ENCODE peak calls at places on chromosome 16, in six cellular contexts. D is prostate gland, M is natural killer cell, X is pancreas, W is GM23338, N is esophagus squamous epithelium. P is an unnamed sample.

GRCh38 chr16:10362077-10362863 is 23.6 kb upstream of the ATF7IP2 start:
- DNase-seq in W (no peak), X (no peak), M (no peak), N (no peak), D (no peak), P (no peak)

GRCh38 chr16:68335175-68335574 is 24.4 kb downstream of the PRMT7 start:
- DNase-seq in N (no peak), M (no peak), D (no peak), X (no peak), W (no peak), P (no peak)

GRCh38 chr16:87086156-87086555 is 231.0 kb downstream of the C16orf95 start:
- DNase-seq in N (no peak), W (no peak), X (no peak), M (no peak), D (no peak), P (no peak)

GRCh38 chr16:12754824-12755543 is 48.7 kb downstream of the CPPED1 start:
- DNase-seq in D (no peak), N (no peak), X (no peak), M (no peak), W (no peak), P (no peak)

GRCh38 chr16:48172682-48173081 is 16.9 kb upstream of the ABCC12 start:
- DNase-seq in X (no peak), D (no peak), W (no peak), N (no peak), M (no peak), P (no peak)

GRCh38 chr16:20851601-20852000 is 45.3 kb downstream of the REXO5 start:
- DNase-seq in D (peak; percentile 86), M (no peak), W (no peak), X (peak; percentile 53), N (no peak), P (no peak)

GRCh38 chr16:2520784-2521577 is 810 bp downstream of the AMDHD2 start:
- DNase-seq in W (peak; percentile 60), N (no peak), D (no peak), X (no peak), M (peak; percentile 60), P (peak; percentile 61)

GRCh38 chr16:7268182-7268581 is 64.5 kb upstream of the RBFOX1 start:
- DNase-seq in X (peak; percentile 15), M (no peak), W (peak; percentile 62), D (no peak), N (no peak), P (no peak)

GRCh38 chr16:6573577-6573976 is 759.1 kb upstream of the RBFOX1 start:
- DNase-seq in D (peak; percentile 44), M (no peak), X (no peak), W (peak; percentile 68), N (no peak), P (peak; percentile 72)

GRCh38 chr16:67517178-67517492 is 11.5 kb upstream of the RIPOR1 start:
- DNase-seq in X (no peak), M (no peak), W (no peak), D (no peak), N (no peak), P (no peak)

GRCh38 chr16:81493755-81494433 is 49.3 kb downstream of the CMIP start:
- DNase-seq in D (peak; percentile 82), W (no peak), X (peak; percentile 92), M (no peak), N (no peak), P (no peak)

GRCh38 chr16:86307518-86307903 is 202.8 kb upstream of the FOXF1 start:
- DNase-seq in D (no peak), X (no peak), M (no peak), N (no peak), W (no peak), P (no peak)

GRCh38 chr16:4882633-4883285 is 35.5 kb downstream of the UBN1 start:
- DNase-seq in D (peak; percentile 67), N (no peak), M (no peak), W (no peak), X (peak; percentile 54), P (no peak)

GRCh38 chr16:11207646-11208045 is 48.4 kb downstream of the SOCS1 start:
- DNase-seq in N (no peak), M (no peak), X (no peak), D (no peak), W (no peak), P (no peak)

DNA sequence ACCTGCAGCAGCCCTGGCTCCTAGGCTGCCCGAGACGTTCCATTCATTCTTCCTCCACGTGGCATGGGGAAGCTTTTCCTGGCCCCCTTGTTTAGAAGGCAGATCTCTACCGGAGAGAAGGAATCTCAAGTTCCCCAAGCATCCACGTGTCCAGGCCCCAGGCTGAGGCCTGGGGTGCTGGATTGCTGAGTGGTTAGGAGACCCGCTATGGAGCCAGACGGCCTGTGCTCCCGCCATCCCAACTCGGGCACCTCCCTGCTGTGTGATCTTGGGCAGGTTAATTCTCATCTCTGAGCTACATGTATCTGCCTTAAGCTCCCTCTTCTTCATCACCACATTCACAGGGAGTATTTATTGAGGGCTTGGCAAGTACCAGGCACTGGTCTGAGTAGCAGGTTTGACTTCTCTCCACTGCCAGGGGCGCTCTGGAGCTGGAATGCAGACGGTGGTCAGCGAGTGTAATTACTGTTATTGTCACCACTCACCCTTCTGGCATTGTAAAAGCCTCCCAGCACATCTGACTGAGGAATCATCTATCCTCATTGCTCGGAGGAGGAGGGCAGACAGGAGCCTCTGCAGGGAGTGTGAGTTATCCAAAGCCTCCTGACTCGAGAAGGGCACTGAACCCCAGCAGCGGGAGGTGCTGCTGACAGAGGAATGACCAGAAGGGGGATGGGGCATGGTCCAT is 1.1 kb upstream of the ADGRG1 start:
- DNase-seq in X (no peak), W (peak; percentile 71), D (no peak), N (no peak), M (no peak), P (peak; percentile 52)
- TF ChIP-seq CTCF in X (no peak), W (peak; percentile 44), D (no peak), N (no peak), M (no peak), P (no peak)

DNA sequence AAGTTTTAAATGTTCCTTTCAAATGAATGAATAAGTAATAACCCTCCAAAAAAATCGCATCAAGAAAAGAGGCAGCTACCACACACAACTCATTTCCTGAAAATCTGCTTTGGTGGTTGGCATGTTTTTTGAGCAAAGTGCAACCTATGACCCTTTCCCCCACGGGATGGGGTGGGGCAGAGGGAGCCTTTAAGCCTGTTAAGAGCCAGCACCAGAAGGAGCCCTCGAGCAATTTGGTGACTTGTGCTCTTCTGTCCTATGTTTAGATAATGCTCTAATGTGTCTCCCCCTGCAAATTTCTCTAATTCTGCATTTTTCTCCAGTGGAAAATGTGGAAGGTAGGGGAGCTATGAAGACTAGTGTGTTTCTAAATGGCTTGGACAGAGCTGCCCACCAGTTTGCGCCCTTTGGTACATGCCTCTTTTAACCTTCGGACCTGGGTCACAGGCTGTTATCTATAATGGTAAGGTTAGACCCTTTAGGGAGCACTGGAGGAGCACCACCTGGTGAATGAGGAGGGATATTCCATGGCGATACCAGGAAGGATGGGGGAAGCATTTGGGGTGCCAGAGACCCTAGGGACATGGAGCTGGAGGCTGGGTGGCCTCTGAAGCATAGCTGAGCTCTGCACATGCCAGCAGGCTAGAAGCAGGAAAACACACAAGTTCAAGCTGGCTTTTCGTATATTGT is 1.6 kb downstream of the PYCARD start:
- DNase-seq in D (no peak), M (no peak), W (no peak), N (no peak), X (no peak), P (peak; percentile 36)
- TF ChIP-seq CTCF in D (no peak), M (no peak), W (no peak), N (no peak), X (no peak), P (no peak)

GRCh38 chr16:57062329-57062728 is 30.1 kb upstream of the CPNE2 start:
- DNase-seq in M (no peak), X (no peak), N (no peak), D (no peak), W (no peak), P (no peak)

GRCh38 chr16:57066625-57067024 is 25.8 kb upstream of the CPNE2 start:
- DNase-seq in X (no peak), M (no peak), D (no peak), N (no peak), W (no peak), P (no peak)

GRCh38 chr16:57061084-57061905 is 31.1 kb upstream of the CPNE2 start:
- DNase-seq in M (no peak), N (no peak), D (peak; percentile 41), X (peak; percentile 22), W (no peak), P (peak; percentile 55)

GRCh38 chr16:57067347-57067746 is 25.0 kb upstream of the CPNE2 start:
- DNase-seq in X (no peak), M (no peak), W (no peak), D (no peak), N (no peak), P (no peak)

DNA sequence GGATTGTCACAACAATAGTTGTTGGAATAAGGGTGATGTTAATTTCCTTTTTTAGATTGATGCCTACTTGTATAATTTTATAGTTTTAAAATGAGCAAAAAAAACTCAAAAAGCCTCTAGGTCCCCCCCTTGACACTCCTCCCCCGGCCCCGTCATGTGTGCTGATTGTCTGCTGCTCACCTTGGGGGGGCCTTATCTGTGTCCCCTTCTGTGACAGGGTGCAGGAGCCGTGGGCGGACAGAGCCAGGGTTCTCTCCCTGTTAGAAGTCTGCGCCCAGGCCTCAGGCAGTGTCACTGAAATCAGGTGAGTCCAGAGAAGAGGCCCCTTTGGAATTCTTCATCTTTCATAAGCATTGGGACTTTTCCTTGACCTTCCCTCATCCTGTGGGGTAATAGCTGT is 27.4 kb upstream of the CPNE2 start:
- DNase-seq in W (no peak), X (no peak), D (no peak), N (no peak), M (no peak), P (no peak)
- TF ChIP-seq CTCF in W (no peak), X (no peak), D (no peak), N (no peak), M (no peak), P (no peak)

GRCh38 chr16:82641336-82641984 is 14.7 kb downstream of the CDH13 start:
- DNase-seq in W (no peak), N (no peak), M (no peak), D (no peak), X (no peak), P (no peak)
- TF ChIP-seq CTCF in W (no peak), N (no peak), M (no peak), D (no peak), X (no peak), P (no peak)

GRCh38 chr16:16934660-16935059 is 536.1 kb downstream of the XYLT1 start:
- DNase-seq in M (no peak), N (no peak), X (no peak), D (no peak), W (no peak), P (no peak)

GRCh38 chr16:16925432-16925831 is 545.3 kb downstream of the XYLT1 start:
- DNase-seq in X (no peak), D (no peak), W (no peak), M (no peak), N (no peak), P (no peak)

GRCh38 chr16:16933861-16934260 is 536.9 kb downstream of the XYLT1 start:
- DNase-seq in W (peak; percentile 76), M (no peak), N (no peak), D (no peak), X (no peak), P (no peak)

GRCh38 chr16:16928532-16929101 is 542.1 kb downstream of the XYLT1 start:
- DNase-seq in D (no peak), W (no peak), N (no peak), M (no peak), X (no peak), P (no peak)

GRCh38 chr16:16930309-16931000 is 540.3 kb downstream of the XYLT1 start:
- DNase-seq in X (no peak), N (no peak), M (no peak), W (no peak), D (no peak), P (no peak)
- TF ChIP-seq CTCF in X (no peak), N (no peak), M (no peak), W (no peak), D (no peak), P (no peak)

P was measured in glutamatergic neuron.